ENCODE peak calls at places on chromosomes 11 and 22, in five cellular contexts. One of them, this sample, is unnamed.

GRCh38 chr11:29243616-29244015 is 773.2 kb downstream of the KCNA4 start:
- DNase-seq in fibroblast of lung: peak
- DNase-seq in psoas muscle: no peak
- DNase-seq in CD8-positive, alpha-beta T cell: no peak
- DNase-seq in body of pancreas: no peak
- DNase-seq in this sample: no peak

GRCh38 chr11:73760066-73760679 is 701 bp downstream of the RAB6A start:
- DNase-seq in fibroblast of lung: peak
- DNase-seq in psoas muscle: peak
- DNase-seq in CD8-positive, alpha-beta T cell: no peak
- DNase-seq in body of pancreas: peak
- DNase-seq in this sample: peak

GRCh38 chr11:28107331-28107725 is 628 bp downstream of the KIF18A start:
- DNase-seq in fibroblast of lung: no peak
- DNase-seq in psoas muscle: no peak
- DNase-seq in CD8-positive, alpha-beta T cell: no peak
- DNase-seq in body of pancreas: no peak
- DNase-seq in this sample: no peak

GRCh38 chr22:42608481-42609361 is 6.0 kb downstream of the POLDIP3 start:
- DNase-seq in fibroblast of lung: peak
- DNase-seq in psoas muscle: no peak
- DNase-seq in CD8-positive, alpha-beta T cell: no peak
- DNase-seq in body of pancreas: no peak
- DNase-seq in this sample: no peak

GRCh38 chr22:28198692-28199091 is 279.6 kb upstream of the PITPNB start:
- DNase-seq in fibroblast of lung: peak
- DNase-seq in psoas muscle: no peak
- DNase-seq in CD8-positive, alpha-beta T cell: no peak
- DNase-seq in body of pancreas: no peak
- DNase-seq in this sample: no peak

GRCh38 chr22:37741312-37741795 is 44.5 kb downstream of the TRIOBP start:
- DNase-seq in fibroblast of lung: peak
- DNase-seq in psoas muscle: peak
- DNase-seq in CD8-positive, alpha-beta T cell: no peak
- DNase-seq in body of pancreas: peak
- DNase-seq in this sample: peak

GRCh38 chr22:45582955-45583320 is 80.3 kb downstream of the FBLN1 start:
- DNase-seq in fibroblast of lung: no peak
- DNase-seq in psoas muscle: peak
- DNase-seq in CD8-positive, alpha-beta T cell: no peak
- DNase-seq in body of pancreas: no peak
- DNase-seq in this sample: no peak

GRCh38 chr11:46335271-46335670 is 12.0 kb upstream of the DGKZ start:
- DNase-seq in fibroblast of lung: no peak
- DNase-seq in psoas muscle: no peak
- DNase-seq in CD8-positive, alpha-beta T cell: no peak
- DNase-seq in body of pancreas: no peak
- DNase-seq in this sample: no peak

GRCh38 chr22:50656122-50657070 is 16.2 kb upstream of the SHANK3 start:
- DNase-seq in fibroblast of lung: peak
- DNase-seq in psoas muscle: peak
- DNase-seq in CD8-positive, alpha-beta T cell: no peak
- DNase-seq in body of pancreas: no peak
- DNase-seq in this sample: no peak

GRCh38 chr22:30890689-30891442 is 77.7 kb downstream of the MORC2 start:
- DNase-seq in fibroblast of lung: peak
- DNase-seq in psoas muscle: peak
- DNase-seq in CD8-positive, alpha-beta T cell: peak
- DNase-seq in body of pancreas: peak
- DNase-seq in this sample: peak

GRCh38 chr11:122253541-122254317 is 137.7 kb upstream of the BLID start:
- DNase-seq in fibroblast of lung: peak
- DNase-seq in psoas muscle: no peak
- DNase-seq in CD8-positive, alpha-beta T cell: no peak
- DNase-seq in body of pancreas: peak
- DNase-seq in this sample: no peak

GRCh38 chr22:23862103-23862502 is 4.4 kb downstream of the SLC2A11 start:
- DNase-seq in fibroblast of lung: peak
- DNase-seq in psoas muscle: no peak
- DNase-seq in CD8-positive, alpha-beta T cell: no peak
- DNase-seq in body of pancreas: peak
- DNase-seq in this sample: no peak

GRCh38 chr11:34345012-34345804 is 12.6 kb downstream of the ABTB2 start:
- DNase-seq in fibroblast of lung: peak
- DNase-seq in psoas muscle: peak
- DNase-seq in CD8-positive, alpha-beta T cell: no peak
- DNase-seq in body of pancreas: peak
- DNase-seq in this sample: peak

GRCh38 chr22:36461665-36462474 is 19.6 kb downstream of the TXN2 start:
- DNase-seq in fibroblast of lung: peak
- DNase-seq in psoas muscle: peak
- DNase-seq in CD8-positive, alpha-beta T cell: no peak
- DNase-seq in body of pancreas: peak
- DNase-seq in this sample: peak

GRCh38 chr22:31681625-31682345 is 19.8 kb upstream of the PISD start:
- DNase-seq in fibroblast of lung: peak
- DNase-seq in psoas muscle: no peak
- DNase-seq in CD8-positive, alpha-beta T cell: no peak
- DNase-seq in body of pancreas: no peak
- DNase-seq in this sample: no peak

GRCh38 chr11:35087648-35088047 is 51.3 kb upstream of the CD44 start:
- DNase-seq in fibroblast of lung: peak
- DNase-seq in psoas muscle: no peak
- DNase-seq in CD8-positive, alpha-beta T cell: no peak
- DNase-seq in body of pancreas: no peak
- DNase-seq in this sample: no peak

GRCh38 chr11:60657880-60658279 is 41.5 kb upstream of the MS4A8 start:
- DNase-seq in fibroblast of lung: no peak
- DNase-seq in psoas muscle: no peak
- DNase-seq in CD8-positive, alpha-beta T cell: no peak
- DNase-seq in body of pancreas: peak
- DNase-seq in this sample: no peak

GRCh38 chr11:132943325-132943736 is 589.0 kb downstream of the OPCML start:
- DNase-seq in fibroblast of lung: peak
- DNase-seq in psoas muscle: no peak
- DNase-seq in CD8-positive, alpha-beta T cell: no peak
- DNase-seq in body of pancreas: no peak
- DNase-seq in this sample: no peak

GRCh38 chr11:60625262-60625661 is 74.2 kb upstream of the MS4A8 start:
- DNase-seq in fibroblast of lung: peak
- DNase-seq in psoas muscle: no peak
- DNase-seq in CD8-positive, alpha-beta T cell: no peak
- DNase-seq in body of pancreas: peak
- DNase-seq in this sample: no peak

GRCh38 chr11:64675417-64676252 is 47.4 kb downstream of the NRXN2 start:
- DNase-seq in fibroblast of lung: peak
- DNase-seq in psoas muscle: peak
- DNase-seq in CD8-positive, alpha-beta T cell: no peak
- DNase-seq in body of pancreas: peak
- DNase-seq in this sample: peak

GRCh38 chr11:106880121-106880520 is 138.2 kb downstream of the GUCY1A2 start:
- DNase-seq in fibroblast of lung: no peak
- DNase-seq in psoas muscle: no peak
- DNase-seq in CD8-positive, alpha-beta T cell: no peak
- DNase-seq in body of pancreas: no peak
- DNase-seq in this sample: no peak

GRCh38 chr22:27903805-27904473 is 15.1 kb downstream of the PITPNB start:
- DNase-seq in fibroblast of lung: peak
- DNase-seq in psoas muscle: no peak
- DNase-seq in CD8-positive, alpha-beta T cell: no peak
- DNase-seq in body of pancreas: no peak
- DNase-seq in this sample: no peak

GRCh38 chr22:49933236-49933921 is 14.9 kb downstream of the CRELD2 start:
- DNase-seq in fibroblast of lung: no peak
- DNase-seq in psoas muscle: peak
- DNase-seq in CD8-positive, alpha-beta T cell: no peak
- DNase-seq in body of pancreas: peak
- DNase-seq in this sample: peak

GRCh38 chr11:115965754-115966504 is 461.7 kb upstream of the CADM1 start:
- DNase-seq in fibroblast of lung: peak
- DNase-seq in psoas muscle: no peak
- DNase-seq in CD8-positive, alpha-beta T cell: no peak
- DNase-seq in body of pancreas: peak
- DNase-seq in this sample: no peak

GRCh38 chr11:43989162-43989961 is 46.9 kb downstream of the C11orf96 start:
- DNase-seq in fibroblast of lung: no peak
- DNase-seq in psoas muscle: peak
- DNase-seq in CD8-positive, alpha-beta T cell: no peak
- DNase-seq in body of pancreas: peak
- DNase-seq in this sample: peak

GRCh38 chr11:43986327-43986726 is 43.9 kb downstream of the C11orf96 start:
- DNase-seq in fibroblast of lung: no peak
- DNase-seq in psoas muscle: no peak
- DNase-seq in CD8-positive, alpha-beta T cell: no peak
- DNase-seq in body of pancreas: no peak
- DNase-seq in this sample: no peak

GRCh38 chr11:43988040-43988793 is 45.8 kb downstream of the C11orf96 start:
- DNase-seq in fibroblast of lung: peak
- DNase-seq in psoas muscle: no peak
- DNase-seq in CD8-positive, alpha-beta T cell: no peak
- DNase-seq in body of pancreas: no peak
- DNase-seq in this sample: no peak

GRCh38 chr11:43986881-43987280 is 44.4 kb downstream of the C11orf96 start:
- DNase-seq in fibroblast of lung: no peak
- DNase-seq in psoas muscle: no peak
- DNase-seq in CD8-positive, alpha-beta T cell: no peak
- DNase-seq in body of pancreas: no peak
- DNase-seq in this sample: no peak

DNA sequence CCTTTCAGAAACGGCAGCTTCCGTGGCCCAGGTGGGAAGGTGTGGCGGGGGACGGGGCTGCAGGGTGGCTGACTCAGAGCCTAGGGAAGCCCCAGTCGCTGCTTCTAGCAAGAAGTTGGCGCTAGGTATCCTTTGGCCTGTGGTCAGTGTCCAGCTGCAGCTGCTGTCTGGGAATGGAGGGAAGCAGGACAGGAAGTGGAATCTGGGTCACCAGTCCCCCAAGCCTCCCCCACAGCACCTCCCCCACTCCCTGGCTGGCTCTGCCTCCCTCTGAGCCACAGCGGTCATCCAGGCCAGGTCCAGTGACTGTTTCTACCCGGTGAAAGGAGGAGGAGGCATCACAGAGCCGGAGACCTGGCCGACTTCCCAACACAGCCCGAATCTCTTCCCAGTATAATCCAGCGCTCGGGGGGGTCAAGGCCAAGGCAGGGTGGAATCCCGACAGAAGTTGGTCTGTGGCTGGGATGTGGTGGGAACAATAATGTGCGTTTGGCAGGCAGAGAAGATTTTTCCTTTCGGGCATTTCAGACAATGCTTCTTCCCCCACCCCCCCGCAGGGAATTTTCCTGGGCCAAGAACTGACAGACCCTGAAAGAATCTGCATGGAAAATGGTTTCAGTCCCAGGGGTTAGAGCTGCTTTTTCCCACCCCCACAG is 45.1 kb downstream of the C11orf96 start:
- DNase-seq in fibroblast of lung: peak
- DNase-seq in psoas muscle: peak
- DNase-seq in CD8-positive, alpha-beta T cell: no peak
- DNase-seq in body of pancreas: peak
- DNase-seq in this sample: peak
- H3K27ac ChIP-seq in fibroblast of lung: peak
- H3K27ac ChIP-seq in psoas muscle: peak
- H3K27ac ChIP-seq in CD8-positive, alpha-beta T cell: no peak
- H3K27ac ChIP-seq in body of pancreas: peak
- H3K27ac ChIP-seq in this sample: peak

DNA sequence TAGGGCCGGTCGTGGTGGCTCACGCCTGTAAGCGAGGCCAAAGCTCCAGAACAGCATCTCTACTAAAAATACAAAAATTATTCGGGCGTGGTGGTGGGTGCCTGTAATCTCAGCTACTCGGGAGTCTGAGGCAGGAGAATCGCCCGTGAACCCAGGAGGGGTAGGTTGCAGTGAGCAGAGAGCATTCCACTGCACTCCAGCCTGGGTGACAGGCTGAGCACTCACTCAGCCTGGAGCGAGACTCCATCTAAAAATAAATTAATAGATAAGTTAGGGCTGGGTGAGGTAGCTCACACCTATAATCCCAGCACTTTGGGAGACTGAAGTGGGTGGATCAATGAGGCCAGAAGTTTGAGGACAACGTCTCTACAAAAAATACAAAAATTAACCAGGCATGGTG is 10.2 kb upstream of the TAB1 start:
- DNase-seq in fibroblast of lung: no peak
- DNase-seq in psoas muscle: no peak
- DNase-seq in CD8-positive, alpha-beta T cell: no peak
- DNase-seq in body of pancreas: no peak
- DNase-seq in this sample: no peak
- TF ChIP-seq CTCF in fibroblast of lung: no peak
- TF ChIP-seq CTCF in psoas muscle: no peak
- TF ChIP-seq CTCF in CD8-positive, alpha-beta T cell: no peak
- TF ChIP-seq CTCF in body of pancreas: no peak
- TF ChIP-seq CTCF in this sample: no peak

DNA sequence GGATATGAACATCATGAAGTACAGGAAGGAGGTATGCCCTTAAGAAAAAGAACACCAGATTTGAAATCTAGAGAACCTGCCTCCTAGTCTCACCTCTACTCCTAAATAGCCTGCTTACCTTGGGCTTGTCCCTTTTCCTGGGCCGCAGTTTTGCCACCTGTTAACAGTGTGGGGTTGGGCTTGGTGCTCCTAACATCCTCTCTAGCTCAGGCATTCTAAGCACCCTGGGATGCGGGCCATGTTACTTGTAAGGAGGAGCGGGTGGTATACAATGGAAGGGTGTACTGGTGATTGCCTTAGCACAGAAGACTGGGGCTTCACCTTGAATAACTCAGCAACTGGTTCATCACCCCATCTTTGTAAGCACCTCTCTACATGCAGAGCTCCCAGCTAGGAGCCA is 48.7 kb downstream of the TIMP3 start:
- DNase-seq in fibroblast of lung: no peak
- DNase-seq in psoas muscle: no peak
- DNase-seq in CD8-positive, alpha-beta T cell: no peak
- DNase-seq in body of pancreas: no peak
- DNase-seq in this sample: no peak
- H3K27ac ChIP-seq in fibroblast of lung: no peak
- H3K27ac ChIP-seq in psoas muscle: no peak
- H3K27ac ChIP-seq in CD8-positive, alpha-beta T cell: no peak
- H3K27ac ChIP-seq in body of pancreas: no peak
- H3K27ac ChIP-seq in this sample: peak

DNA sequence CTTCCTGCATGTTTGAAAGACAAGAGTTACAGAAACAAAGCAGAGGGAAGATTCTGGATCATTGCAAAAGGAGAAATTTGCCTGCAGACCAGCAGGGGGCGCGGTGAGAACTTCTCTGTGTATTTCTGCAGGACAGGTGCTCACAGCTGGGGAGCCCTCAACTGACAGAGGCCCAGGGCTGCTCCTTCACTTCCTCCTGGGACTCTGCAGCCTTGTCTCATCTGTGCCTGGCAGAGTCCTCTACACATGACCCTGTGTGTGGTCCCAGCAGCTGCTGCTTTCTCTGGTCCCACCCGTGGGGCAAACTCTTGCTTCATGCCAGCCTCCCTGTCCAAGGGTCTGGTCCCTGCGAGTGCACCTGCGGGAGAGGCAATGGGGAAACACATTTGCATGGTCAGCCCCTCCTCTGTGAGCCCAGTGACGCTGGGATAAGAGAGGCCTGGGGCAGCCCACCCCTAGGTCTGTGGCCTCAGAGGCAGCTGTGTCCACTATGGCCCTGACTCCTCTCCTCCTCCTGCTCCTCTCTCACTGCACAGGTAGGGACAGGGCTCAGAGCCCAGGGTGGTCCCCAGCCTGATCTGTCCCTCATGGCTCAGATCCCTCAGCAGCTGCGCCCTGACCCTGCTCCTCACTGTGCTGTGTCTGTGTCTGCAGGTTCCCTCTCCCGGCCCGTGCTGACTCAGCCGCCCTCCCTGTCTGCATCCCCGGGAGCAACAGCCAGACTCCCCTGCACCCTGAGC is 43.2 kb upstream of the VPREB1 start:
- DNase-seq in fibroblast of lung: no peak
- DNase-seq in psoas muscle: no peak
- DNase-seq in CD8-positive, alpha-beta T cell: peak
- DNase-seq in body of pancreas: peak
- DNase-seq in this sample: peak
- TF ChIP-seq CTCF in fibroblast of lung: peak
- TF ChIP-seq CTCF in psoas muscle: no peak
- TF ChIP-seq CTCF in CD8-positive, alpha-beta T cell: no peak
- TF ChIP-seq CTCF in body of pancreas: peak
- TF ChIP-seq CTCF in this sample: peak